ENCODE peak calls at places on chromosomes 2 and 18, in seven cellular contexts. S is fibroblast of pulmonary artery; H is aorta; Z is effector memory CD4-positive, alpha-beta T cell; G is PC-9; F is skeletal muscle cell; P is tibial nerve. O is an unnamed sample.

GRCh38 chr2:97714950-97715652 is 1.7 kb downstream of the ZAP70 start:
- DNase-seq in S (no peak), H (peak), Z (no peak), G (no peak), F (no peak), P (no peak), O (no peak)

GRCh38 chr2:98909381-98910211 is 26.4 kb downstream of the CRACDL start:
- DNase-seq in S (peak), H (no peak), Z (no peak), G (peak), F (peak), P (no peak), O (peak)

GRCh38 chr2:7736646-7737305 is 819.6 kb downstream of the RNF144A start:
- DNase-seq in S (no peak), H (no peak), Z (no peak), G (peak), F (no peak), P (no peak), O (no peak)

GRCh38 chr2:38217401-38218188 is 141.6 kb upstream of the CYP1B1 start:
- DNase-seq in S (peak), H (no peak), Z (no peak), G (no peak), F (no peak), P (no peak), O (no peak)

GRCh38 chr2:69119104-69119503 is 106.1 kb downstream of the ANTXR1 start:
- DNase-seq in S (no peak), H (no peak), Z (no peak), G (no peak), F (no peak), P (no peak), O (no peak)

GRCh38 chr2:134235771-134236170 is 18.1 kb upstream of the MGAT5 start:
- DNase-seq in S (no peak), H (no peak), Z (no peak), G (no peak), F (no peak), P (no peak), O (no peak)

GRCh38 chr2:84832772-84833461 is 48.0 kb downstream of the TRABD2A start:
- DNase-seq in S (no peak), H (no peak), Z (no peak), G (no peak), F (no peak), P (no peak), O (no peak)

GRCh38 chr2:20608666-20609348 is 42.1 kb downstream of the HS1BP3 start:
- DNase-seq in S (no peak), H (peak), Z (no peak), G (no peak), F (no peak), P (no peak), O (no peak)

GRCh38 chr18:58196881-58197872 is 153.2 kb downstream of the NEDD4L start:
- DNase-seq in S (no peak), H (no peak), Z (no peak), G (no peak), F (no peak), P (no peak), O (no peak)

GRCh38 chr18:58192519-58192918 is 148.5 kb downstream of the NEDD4L start:
- DNase-seq in S (no peak), H (no peak), Z (no peak), G (no peak), F (no peak), P (no peak), O (no peak)

GRCh38 chr18:58194028-58194427 is 150.0 kb downstream of the NEDD4L start:
- DNase-seq in S (no peak), H (no peak), Z (no peak), G (no peak), F (no peak), P (no peak), O (no peak)

GRCh38 chr18:58195278-58195721 is 151.3 kb downstream of the NEDD4L start:
- DNase-seq in S (no peak), H (no peak), Z (no peak), G (no peak), F (no peak), P (no peak), O (no peak)

DNA sequence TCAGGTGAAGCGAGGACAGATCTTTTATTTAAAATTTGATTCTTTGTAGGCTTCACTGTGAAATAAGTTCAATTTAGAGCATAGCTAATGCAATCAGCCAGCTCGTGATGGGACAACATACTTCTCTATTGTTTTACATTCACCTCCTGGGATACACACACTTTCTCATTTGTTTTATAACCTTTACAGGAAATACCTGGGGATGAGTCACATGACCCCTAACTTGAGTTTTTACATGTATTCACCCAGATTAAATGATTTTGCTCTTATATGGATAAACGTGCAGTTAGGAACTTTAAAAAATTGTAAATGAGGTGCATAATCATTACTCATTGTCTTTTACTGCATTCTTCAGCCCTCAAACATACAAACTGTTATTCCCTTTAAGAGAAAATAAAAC is 152.1 kb downstream of the NEDD4L start:
- DNase-seq in S (peak), H (no peak), Z (no peak), G (peak), F (no peak), P (no peak), O (no peak)
- H3K4me3 ChIP-seq in S (no peak), H (no peak), Z (no peak), G (peak), F (no peak), P (no peak), O (no peak)

GRCh38 chr2:234494361-234495075 is 2.4 kb downstream of the ARL4C start:
- DNase-seq in S (peak), H (no peak), Z (peak), G (peak), F (no peak), P (no peak), O (no peak)

GRCh38 chr2:234491281-234491680 is 5.6 kb downstream of the ARL4C start:
- DNase-seq in S (no peak), H (no peak), Z (no peak), G (no peak), F (no peak), P (no peak), O (no peak)

GRCh38 chr2:234491897-234492296 is 5.0 kb downstream of the ARL4C start:
- DNase-seq in S (no peak), H (no peak), Z (no peak), G (no peak), F (no peak), P (no peak), O (no peak)

GRCh38 chr2:234493117-234493516 is 3.8 kb downstream of the ARL4C start:
- DNase-seq in S (no peak), H (no peak), Z (no peak), G (no peak), F (no peak), P (no peak), O (no peak)

GRCh38 chr2:234492687-234493086 is 4.2 kb downstream of the ARL4C start:
- DNase-seq in S (no peak), H (no peak), Z (no peak), G (no peak), F (no peak), P (no peak), O (no peak)
- H3K4me3 ChIP-seq in S (no peak), H (no peak), Z (peak), G (peak), F (no peak), P (no peak), O (no peak)

DNA sequence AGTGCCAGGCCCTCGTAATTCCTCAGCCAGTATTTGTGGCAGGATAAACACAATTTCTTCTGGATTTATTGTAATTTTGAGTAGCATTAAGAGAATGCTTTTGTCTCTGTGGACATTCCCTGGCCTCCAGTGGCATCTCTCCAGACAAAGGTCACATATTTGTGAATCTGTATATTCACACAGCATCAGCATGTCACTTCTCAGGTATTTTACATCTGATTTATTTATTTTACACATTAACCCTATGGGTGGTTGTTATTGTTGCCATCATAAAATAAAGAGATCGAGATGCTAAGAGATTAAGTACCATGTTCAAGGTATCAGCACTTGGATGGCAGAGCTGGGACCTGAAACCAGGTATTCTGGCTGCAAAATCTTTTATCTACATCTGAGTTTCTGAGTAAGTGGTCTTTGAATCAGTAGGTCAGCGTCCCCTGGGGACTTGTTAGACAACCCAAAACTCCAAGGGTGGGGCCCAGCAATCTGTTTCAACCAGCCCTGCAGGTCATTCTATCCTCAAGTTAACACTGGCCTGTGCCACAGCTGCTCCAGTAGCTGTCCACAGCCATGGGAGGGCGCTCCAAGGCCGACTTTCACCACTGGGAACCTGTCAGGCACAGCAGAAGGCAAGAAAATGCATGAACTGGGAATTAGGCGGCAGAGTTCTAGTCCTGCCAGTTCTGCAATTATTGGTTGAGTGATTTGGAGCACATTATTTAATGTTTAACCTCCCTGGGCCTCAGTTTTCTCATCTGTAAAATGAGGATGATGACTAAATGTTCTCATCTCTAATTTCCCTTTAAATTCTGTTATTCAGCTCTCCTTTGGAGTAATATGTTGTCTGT is 17.6 kb upstream of the MRPL33 start:
- DNase-seq in S (peak), H (peak), Z (peak), G (peak), F (no peak), P (peak), O (no peak)
- H3K4me3 ChIP-seq in S (no peak), H (no peak), Z (no peak), G (peak), F (no peak), P (no peak), O (no peak)

GRCh38 chr2:176079851-176080539 is 3.8 kb downstream of the EVX2 start:
- DNase-seq in S (peak), H (peak), Z (no peak), G (no peak), F (no peak), P (no peak), O (no peak)
- H3K4me3 ChIP-seq in S (no peak), H (peak), Z (no peak), G (no peak), F (peak), P (no peak), O (peak)

GRCh38 chr2:107242811-107243210 is 356.8 kb upstream of the ST6GAL2 start:
- DNase-seq in S (no peak), H (no peak), Z (no peak), G (no peak), F (no peak), P (no peak), O (no peak)
- H3K4me3 ChIP-seq in S (no peak), H (no peak), Z (no peak), G (no peak), F (no peak), P (no peak), O (no peak)

GRCh38 chr18:46601338-46601908 is 55.6 kb downstream of the LOXHD1 start:
- DNase-seq in S (no peak), H (no peak), Z (no peak), G (no peak), F (no peak), P (no peak), O (no peak)
- H3K4me3 ChIP-seq in S (no peak), H (no peak), Z (no peak), G (no peak), F (no peak), P (no peak), O (no peak)

DNA sequence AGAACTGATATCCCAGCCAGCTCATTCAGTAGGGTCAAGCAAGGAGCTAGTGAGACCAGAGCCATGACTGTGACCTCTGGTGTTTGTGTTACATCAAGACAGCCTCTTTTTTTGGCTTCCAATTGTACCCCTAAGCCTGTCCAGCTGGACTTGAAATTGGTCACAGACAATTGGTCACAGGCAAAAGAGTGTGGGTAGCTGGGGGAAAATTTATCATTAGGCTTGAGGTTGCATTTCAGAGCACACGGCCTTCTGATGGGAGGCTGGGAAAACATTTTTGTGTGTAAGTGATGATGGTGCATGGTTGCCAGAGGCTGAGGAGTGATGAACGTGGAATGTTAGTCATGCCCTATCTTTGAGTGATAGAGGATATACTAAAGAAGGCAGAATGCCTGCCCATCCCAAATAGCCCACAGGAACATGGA is 285.1 kb upstream of the SLC14A2 start:
- DNase-seq in S (no peak), H (no peak), Z (no peak), G (no peak), F (no peak), P (no peak), O (no peak)
- H3K4me3 ChIP-seq in S (no peak), H (no peak), Z (no peak), G (no peak), F (no peak), P (no peak), O (no peak)

GRCh38 chr2:29628078-29628765 is 293.2 kb downstream of the ALK start:
- DNase-seq in S (peak), H (no peak), Z (no peak), G (no peak), F (peak), P (no peak), O (no peak)
- H3K4me3 ChIP-seq in S (no peak), H (no peak), Z (no peak), G (no peak), F (no peak), P (no peak), O (no peak)

GRCh38 chr2:71126957-71127356 is 3.1 kb downstream of the MCEE start:
- DNase-seq in S (no peak), H (no peak), Z (no peak), G (no peak), F (no peak), P (no peak), O (no peak)

GRCh38 chr2:71130325-71131260 is at the start of gene MPHOSPH10:
- DNase-seq in S (peak), H (peak), Z (peak), G (peak), F (peak), P (peak), O (peak)

GRCh38 chr2:71129114-71129890 is 727 bp downstream of the MCEE start:
- DNase-seq in S (peak), H (no peak), Z (no peak), G (peak), F (no peak), P (peak), O (no peak)

GRCh38 chr2:71133603-71134002 is 3.2 kb downstream of the MPHOSPH10 start:
- DNase-seq in S (no peak), H (no peak), Z (no peak), G (no peak), F (no peak), P (no peak), O (no peak)

DNA sequence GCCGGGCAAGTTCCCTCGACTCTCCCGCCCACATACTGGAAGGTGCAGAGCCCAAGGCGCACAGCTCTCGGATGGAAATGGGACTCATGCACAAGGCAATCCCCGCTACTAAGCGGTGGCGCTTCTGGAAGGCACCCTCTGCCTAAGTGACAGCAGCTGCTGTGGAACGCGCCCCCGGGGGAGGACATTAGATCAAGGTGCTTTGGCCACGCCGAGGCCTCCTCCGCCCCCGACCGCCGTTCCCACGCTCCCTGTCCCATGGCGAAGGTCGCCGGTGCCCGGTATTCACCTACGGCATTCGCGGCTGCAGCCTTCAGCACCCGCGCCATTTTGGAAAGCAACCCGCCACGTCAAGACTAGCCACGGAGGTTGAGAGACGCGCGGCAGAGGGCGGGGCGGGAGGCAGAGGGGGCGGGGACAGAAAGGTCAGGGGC is at the start of gene MCEE:
- DNase-seq in S (peak), H (peak), Z (peak), G (peak), F (peak), P (peak), O (peak)
- H3K4me3 ChIP-seq in S (peak), H (peak), Z (peak), G (peak), F (peak), P (peak), O (peak)

GRCh38 chr2:149544692-149545091 is 42.9 kb downstream of the MMADHC start:
- DNase-seq in S (no peak), H (no peak), Z (no peak), G (no peak), F (no peak), P (no peak), O (no peak)
- H3K4me3 ChIP-seq in S (no peak), H (no peak), Z (no peak), G (no peak), F (no peak), P (no peak), O (no peak)